ENCODE peak calls at places on chromosomes 2 and 18, in four cellular contexts. A is left ventricle myocardium superior; W is stimulated activated CD8-positive, alpha-beta memory T cell treated with anti-CD3 and anti-CD28 coated beads, Interleukin-4, amount 100 ng/mL, for 1 hour; G is GM04503. H is an unnamed sample.

GRCh38 chr2:212686285-212686895 is 147.8 kb upstream of the ERBB4 start:
- DNase-seq in G (peak; percentile 24), A (peak; percentile 58), W (peak; percentile 33), H (no peak)

GRCh38 chr18:3251249-3251962 is 3.8 kb downstream of the MYL12A start:
- DNase-seq in A (no peak), G (no peak), W (no peak), H (no peak)

GRCh38 chr2:17058772-17059402 is 393.3 kb upstream of the CYRIA start:
- DNase-seq in G (no peak), W (no peak), A (no peak), H (no peak)

GRCh38 chr2:763766-764525 is 86.7 kb upstream of the TMEM18 start:
- DNase-seq in A (no peak), G (peak; percentile 12), W (no peak), H (no peak)

GRCh38 chr2:160381425-160381951 is 112.1 kb downstream of the RBMS1 start:
- DNase-seq in A (no peak), W (no peak), G (no peak), H (no peak)

GRCh38 chr18:26549103-26549485 is 741 bp upstream of the KCTD1 start:
- DNase-seq in G (no peak), A (peak; percentile 54), W (no peak), H (no peak)

GRCh38 chr18:26301681-26302080 is 75.4 kb downstream of the TAF4B start:
- DNase-seq in W (no peak), A (no peak), G (no peak), H (no peak)

GRCh38 chr2:120958623-120959366 is 223.1 kb downstream of the GLI2 start:
- DNase-seq in W (no peak), G (no peak), A (peak; percentile 18), H (no peak)

GRCh38 chr2:184767059-184767458 is 168.7 kb downstream of the ZNF804A start:
- DNase-seq in G (no peak), W (no peak), A (no peak), H (no peak)

GRCh38 chr18:40355701-40356100 is 1599.3 kb upstream of the PIK3C3 start:
- DNase-seq in A (no peak), G (peak; percentile 51), W (no peak), H (no peak)

GRCh38 chr2:32680937-32681336 is 53.1 kb downstream of the TTC27 start:
- DNase-seq in A (no peak), W (no peak), G (no peak), H (no peak)

GRCh38 chr18:74430811-74431571 is 26.1 kb downstream of the DIPK1C start:
- DNase-seq in W (no peak), A (no peak), G (no peak), H (no peak)

GRCh38 chr2:19651466-19651865 is 250.3 kb downstream of the TTC32 start:
- DNase-seq in W (no peak), G (no peak), A (no peak), H (no peak)

GRCh38 chr2:47354817-47355653 is 47.9 kb upstream of the MSH2 start:
- DNase-seq in A (no peak), W (no peak), G (no peak), H (no peak)

GRCh38 chr2:239329284-239329971 is 71.4 kb downstream of the HDAC4 start:
- DNase-seq in A (peak; percentile 88), W (no peak), G (no peak), H (peak; percentile 91)

GRCh38 chr2:80073134-80073561 is 231.4 kb downstream of the LRRTM1 start:
- DNase-seq in G (no peak), A (no peak), W (no peak), H (peak; percentile 19)

GRCh38 chr2:169933124-169933711 is 106.0 kb downstream of the UBR3 start:
- DNase-seq in W (no peak), G (no peak), A (no peak), H (no peak)

GRCh38 chr18:50559750-50560680 is at the start of gene MAPK4:
- DNase-seq in G (no peak), A (peak; percentile 79), W (no peak), H (peak; percentile 71)